ENCODE peak calls at places on chromosomes 13 and 19, in seven cellular contexts. One of them, this sample, is unnamed.

GRCh38 chr19:14006766-14007562 is 844 bp upstream of the RFX1 start:
- DNase-seq in H1: peak
- DNase-seq in K562: peak
- DNase-seq in SK-N-SH: peak
- DNase-seq in HCT116: no peak
- DNase-seq in GM12878: no peak
- DNase-seq in HepG2: no peak
- DNase-seq in this sample: no peak

GRCh38 chr13:102190930-102191329 is 210.9 kb downstream of the FGF14 start:
- DNase-seq in HCT116: no peak
- DNase-seq in GM12878: no peak
- DNase-seq in SK-N-SH: no peak
- DNase-seq in HepG2: no peak
- DNase-seq in H1: no peak
- DNase-seq in K562: no peak
- DNase-seq in this sample: no peak

GRCh38 chr13:112968380-112968909 is 569 bp upstream of the MCF2L start:
- DNase-seq in K562: no peak
- DNase-seq in HCT116: no peak
- DNase-seq in H1: no peak
- DNase-seq in SK-N-SH: peak
- DNase-seq in HepG2: no peak
- DNase-seq in GM12878: no peak
- DNase-seq in this sample: peak

GRCh38 chr13:41588899-41589298 is 131.5 kb downstream of the RGCC start:
- DNase-seq in SK-N-SH: no peak
- DNase-seq in HepG2: peak
- DNase-seq in H1: no peak
- DNase-seq in K562: peak
- DNase-seq in GM12878: no peak
- DNase-seq in HCT116: peak
- DNase-seq in this sample: no peak

GRCh38 chr19:55158848-55159793 is 1.6 kb upstream of the TNNI3 start:
- DNase-seq in GM12878: no peak
- DNase-seq in K562: peak
- DNase-seq in SK-N-SH: no peak
- DNase-seq in HCT116: no peak
- DNase-seq in HepG2: no peak
- DNase-seq in H1: no peak
- DNase-seq in this sample: no peak

GRCh38 chr19:29879655-29879974 is 62.4 kb upstream of the URI1 start:
- DNase-seq in HCT116: no peak
- DNase-seq in H1: no peak
- DNase-seq in GM12878: no peak
- DNase-seq in K562: no peak
- DNase-seq in HepG2: no peak
- DNase-seq in SK-N-SH: no peak
- DNase-seq in this sample: no peak

GRCh38 chr13:107650081-107650701 is 565.1 kb downstream of the LIG4 start:
- DNase-seq in H1: peak
- DNase-seq in HCT116: peak
- DNase-seq in HepG2: peak
- DNase-seq in SK-N-SH: peak
- DNase-seq in GM12878: no peak
- DNase-seq in K562: peak
- DNase-seq in this sample: no peak

GRCh38 chr19:35988824-35989223 is 6.2 kb upstream of the SDHAF1 start:
- DNase-seq in HepG2: no peak
- DNase-seq in SK-N-SH: no peak
- DNase-seq in K562: no peak
- DNase-seq in GM12878: no peak
- DNase-seq in HCT116: no peak
- DNase-seq in H1: no peak
- DNase-seq in this sample: no peak

GRCh38 chr19:13623686-13624405 is 117.6 kb upstream of the CACNA1A start:
- DNase-seq in HepG2: no peak
- DNase-seq in GM12878: no peak
- DNase-seq in H1: no peak
- DNase-seq in HCT116: no peak
- DNase-seq in K562: no peak
- DNase-seq in SK-N-SH: no peak
- DNase-seq in this sample: no peak

GRCh38 chr19:46542428-46543230 is 47.0 kb upstream of the PNMA8B start:
- DNase-seq in SK-N-SH: peak
- DNase-seq in GM12878: no peak
- DNase-seq in HCT116: peak
- DNase-seq in K562: peak
- DNase-seq in H1: peak
- DNase-seq in HepG2: peak
- DNase-seq in this sample: no peak

GRCh38 chr13:27349458-27349857 is 75.0 kb upstream of the GTF3A start:
- DNase-seq in H1: no peak
- DNase-seq in SK-N-SH: no peak
- DNase-seq in HepG2: no peak
- DNase-seq in HCT116: no peak
- DNase-seq in GM12878: no peak
- DNase-seq in K562: no peak
- DNase-seq in this sample: no peak

GRCh38 chr13:76991432-76991795 is 467 bp upstream of the CLN5 start:
- DNase-seq in H1: no peak
- DNase-seq in HepG2: no peak
- DNase-seq in GM12878: peak
- DNase-seq in K562: peak
- DNase-seq in HCT116: no peak
- DNase-seq in SK-N-SH: no peak
- DNase-seq in this sample: no peak

GRCh38 chr19:51701468-51702100 is 8.5 kb downstream of the SPACA6 start:
- DNase-seq in HCT116: no peak
- DNase-seq in K562: peak
- DNase-seq in GM12878: no peak
- DNase-seq in HepG2: no peak
- DNase-seq in SK-N-SH: peak
- DNase-seq in H1: no peak
- DNase-seq in this sample: no peak

GRCh38 chr19:58009666-58010301 is 7.2 kb upstream of the ZNF606 start:
- DNase-seq in H1: no peak
- DNase-seq in SK-N-SH: no peak
- DNase-seq in HCT116: no peak
- DNase-seq in GM12878: no peak
- DNase-seq in K562: peak
- DNase-seq in HepG2: no peak
- DNase-seq in this sample: peak

GRCh38 chr19:7500811-7501450 is 12.1 kb upstream of the PEX11G start:
- DNase-seq in HepG2: peak
- DNase-seq in K562: peak
- DNase-seq in GM12878: no peak
- DNase-seq in HCT116: peak
- DNase-seq in H1: peak
- DNase-seq in SK-N-SH: peak
- DNase-seq in this sample: peak

GRCh38 chr19:38669532-38669931 is 22.1 kb downstream of the ACTN4 start:
- DNase-seq in H1: no peak
- DNase-seq in HepG2: no peak
- DNase-seq in HCT116: no peak
- DNase-seq in SK-N-SH: no peak
- DNase-seq in GM12878: no peak
- DNase-seq in K562: no peak
- DNase-seq in this sample: no peak

GRCh38 chr19:2727640-2727944 is 6.4 kb upstream of the DIRAS1 start:
- DNase-seq in HepG2: no peak
- DNase-seq in K562: no peak
- DNase-seq in H1: no peak
- DNase-seq in HCT116: no peak
- DNase-seq in GM12878: no peak
- DNase-seq in SK-N-SH: peak
- DNase-seq in this sample: no peak

GRCh38 chr19:2731181-2732117 is 8.4 kb downstream of the SLC39A3 start:
- DNase-seq in HepG2: no peak
- DNase-seq in H1: no peak
- DNase-seq in HCT116: no peak
- DNase-seq in K562: no peak
- DNase-seq in GM12878: no peak
- DNase-seq in SK-N-SH: peak
- DNase-seq in this sample: no peak

GRCh38 chr19:2726904-2727639 is 5.9 kb upstream of the DIRAS1 start:
- DNase-seq in HCT116: no peak
- DNase-seq in HepG2: no peak
- DNase-seq in GM12878: no peak
- DNase-seq in K562: no peak
- DNase-seq in H1: no peak
- DNase-seq in SK-N-SH: peak
- DNase-seq in this sample: peak

GRCh38 chr19:2729943-2730818 is 9.0 kb upstream of the DIRAS1 start:
- DNase-seq in GM12878: no peak
- DNase-seq in K562: no peak
- DNase-seq in HepG2: no peak
- DNase-seq in HCT116: no peak
- DNase-seq in H1: no peak
- DNase-seq in SK-N-SH: peak
- DNase-seq in this sample: no peak

GRCh38 chr19:2728783-2729387 is 7.7 kb upstream of the DIRAS1 start:
- DNase-seq in HCT116: no peak
- DNase-seq in HepG2: no peak
- DNase-seq in H1: no peak
- DNase-seq in SK-N-SH: peak
- DNase-seq in K562: no peak
- DNase-seq in GM12878: no peak
- DNase-seq in this sample: no peak
- TF ChIP-seq JUND in HCT116: no peak
- TF ChIP-seq JUND in HepG2: no peak
- TF ChIP-seq JUND in H1: no peak
- TF ChIP-seq JUND in SK-N-SH: no peak
- TF ChIP-seq JUND in K562: no peak
- TF ChIP-seq JUND in GM12878: no peak
- TF ChIP-seq JUND in this sample: no peak

DNA sequence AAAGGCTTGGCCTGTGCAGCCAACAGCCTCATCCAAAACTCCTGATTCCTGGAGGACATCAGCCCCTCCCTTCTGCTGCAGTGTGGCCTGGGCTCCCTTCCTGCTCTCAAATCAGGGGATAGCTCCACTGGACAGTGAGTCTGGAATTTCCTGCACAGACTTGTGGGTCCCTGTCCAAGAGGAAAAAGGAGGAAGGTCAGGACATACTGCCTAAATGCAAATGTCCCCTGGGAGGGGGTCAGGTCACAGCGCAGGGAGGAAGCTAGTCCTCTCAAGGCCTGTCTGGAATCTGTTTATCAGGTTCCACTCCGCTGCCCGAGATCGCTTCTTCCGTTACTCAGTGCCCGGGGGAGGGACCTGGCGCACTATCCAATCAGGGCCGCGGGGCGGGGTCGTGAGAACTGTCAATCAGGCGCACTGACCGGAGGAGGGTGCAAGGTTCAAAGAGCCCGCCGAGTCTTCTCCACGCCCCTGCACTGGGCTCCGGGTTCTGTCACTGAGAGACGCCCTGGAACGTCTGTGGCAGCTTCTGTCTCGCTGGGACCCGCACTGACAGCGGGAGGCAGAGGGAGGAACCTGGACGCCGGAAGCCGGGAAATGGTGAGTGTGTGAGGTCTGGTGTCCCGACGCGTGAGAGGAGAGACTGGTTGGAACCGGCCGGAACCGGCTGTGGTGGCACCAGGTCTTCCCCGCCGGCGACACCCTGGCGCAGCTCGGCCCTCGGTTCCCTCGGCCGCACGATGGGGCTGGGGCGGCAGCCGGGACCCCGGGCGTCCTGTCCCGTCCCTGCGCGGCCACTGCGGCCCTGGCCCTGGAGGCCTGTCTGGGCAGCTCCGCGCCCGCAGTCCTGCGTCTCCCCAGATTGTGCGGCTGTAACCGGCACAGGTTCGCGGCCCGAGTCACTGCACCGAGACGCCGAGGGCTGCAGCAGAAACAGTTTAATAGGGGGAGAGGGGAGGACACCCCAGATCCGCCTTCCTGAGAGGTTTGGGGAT is at the start of gene ZNF441:
- DNase-seq in GM12878: peak
- DNase-seq in SK-N-SH: peak
- DNase-seq in HCT116: peak
- DNase-seq in H1: peak
- DNase-seq in K562: peak
- DNase-seq in HepG2: peak
- DNase-seq in this sample: peak
- TF ChIP-seq JUND in GM12878: no peak
- TF ChIP-seq JUND in SK-N-SH: no peak
- TF ChIP-seq JUND in HCT116: no peak
- TF ChIP-seq JUND in H1: no peak
- TF ChIP-seq JUND in K562: no peak
- TF ChIP-seq JUND in HepG2: no peak
- TF ChIP-seq JUND in this sample: no peak

GRCh38 chr13:46947425-46948191 is 50.8 kb upstream of the HTR2A start:
- DNase-seq in K562: no peak
- DNase-seq in HCT116: no peak
- DNase-seq in HepG2: no peak
- DNase-seq in H1: no peak
- DNase-seq in GM12878: no peak
- DNase-seq in SK-N-SH: no peak
- DNase-seq in this sample: no peak

GRCh38 chr13:46953331-46953730 is 56.5 kb upstream of the HTR2A start:
- DNase-seq in K562: no peak
- DNase-seq in H1: no peak
- DNase-seq in HCT116: no peak
- DNase-seq in GM12878: no peak
- DNase-seq in SK-N-SH: no peak
- DNase-seq in HepG2: no peak
- DNase-seq in this sample: no peak

GRCh38 chr13:46948338-46948737 is 51.5 kb upstream of the HTR2A start:
- DNase-seq in HepG2: no peak
- DNase-seq in HCT116: no peak
- DNase-seq in GM12878: no peak
- DNase-seq in K562: no peak
- DNase-seq in SK-N-SH: no peak
- DNase-seq in H1: no peak
- DNase-seq in this sample: no peak

GRCh38 chr13:46951516-46951915 is 54.7 kb upstream of the HTR2A start:
- DNase-seq in GM12878: no peak
- DNase-seq in HCT116: peak
- DNase-seq in SK-N-SH: no peak
- DNase-seq in HepG2: no peak
- DNase-seq in H1: no peak
- DNase-seq in K562: no peak
- DNase-seq in this sample: no peak

DNA sequence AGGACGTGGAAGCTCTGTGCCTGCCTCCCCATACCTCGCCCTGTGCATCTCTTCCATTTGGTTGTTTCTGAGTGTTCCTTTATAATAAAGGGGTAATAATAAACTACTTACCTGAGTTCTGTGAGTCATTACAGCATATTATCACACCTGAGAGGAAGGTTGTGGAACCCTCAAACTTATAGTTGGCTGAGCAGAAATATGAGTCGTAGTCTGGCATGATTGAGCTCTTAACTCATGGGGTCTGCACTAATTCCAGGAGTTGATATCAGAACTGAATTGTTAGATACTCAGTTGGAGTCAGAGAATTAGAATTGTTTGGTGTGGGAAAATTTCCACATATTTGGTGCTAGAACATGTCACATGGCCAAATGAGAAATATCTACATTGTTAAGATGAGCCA is 52.4 kb upstream of the HTR2A start:
- DNase-seq in H1: no peak
- DNase-seq in K562: no peak
- DNase-seq in SK-N-SH: no peak
- DNase-seq in HepG2: no peak
- DNase-seq in HCT116: no peak
- DNase-seq in GM12878: no peak
- DNase-seq in this sample: no peak
- TF ChIP-seq JUND in H1: no peak
- TF ChIP-seq JUND in K562: no peak
- TF ChIP-seq JUND in SK-N-SH: no peak
- TF ChIP-seq JUND in HepG2: no peak
- TF ChIP-seq JUND in HCT116: no peak
- TF ChIP-seq JUND in GM12878: no peak
- TF ChIP-seq JUND in this sample: no peak

GRCh38 chr13:29170451-29171082 is 350.4 kb downstream of the MTUS2 start:
- DNase-seq in GM12878: no peak
- DNase-seq in HepG2: no peak
- DNase-seq in SK-N-SH: no peak
- DNase-seq in HCT116: no peak
- DNase-seq in H1: no peak
- DNase-seq in K562: no peak
- DNase-seq in this sample: no peak
- TF ChIP-seq JUND in GM12878: no peak
- TF ChIP-seq JUND in HepG2: no peak
- TF ChIP-seq JUND in SK-N-SH: no peak
- TF ChIP-seq JUND in HCT116: no peak
- TF ChIP-seq JUND in H1: no peak
- TF ChIP-seq JUND in K562: no peak
- TF ChIP-seq JUND in this sample: no peak